ENCODE peak calls at places on chromosome X, in four cellular contexts. R is suprapubic skin, X is IMR-90, N is GM12878. F is an unnamed sample.

GRCh38 chrX:26918633-26919032 is 544.5 kb downstream of the PPP4R3C start:
- DNase-seq in X (no peak), N (no peak), R (no peak), F (no peak)

GRCh38 chrX:119760026-119760902 is 1.9 kb downstream of the SOWAHD start:
- DNase-seq in X (no peak), N (no peak), R (no peak), F (no peak)

GRCh38 chrX:124217289-124218251 is 114.9 kb upstream of the TEX13D start:
- DNase-seq in N (no peak), R (no peak), X (no peak), F (peak)

GRCh38 chrX:9291666-9292065 is 173.2 kb upstream of the TBL1X start:
- DNase-seq in R (no peak), X (no peak), N (no peak), F (no peak)

GRCh38 chrX:40867352-40867751 is 132.0 kb upstream of the MED14 start:
- DNase-seq in N (no peak), X (peak), R (no peak), F (peak)

GRCh38 chrX:114611018-114611619 is 27.2 kb downstream of the HTR2C start:
- DNase-seq in N (no peak), X (peak), R (no peak), F (no peak)

GRCh38 chrX:134520860-134521390 is 61.0 kb downstream of the HPRT1 start:
- DNase-seq in R (no peak), X (peak), N (no peak), F (no peak)

GRCh38 chrX:3501833-3502535 is 155.5 kb upstream of the MXRA5 start:
- DNase-seq in N (no peak), X (no peak), R (no peak), F (no peak)

GRCh38 chrX:137568741-137569469 is 3.0 kb downstream of the ZIC3 start:
- DNase-seq in X (no peak), R (no peak), N (no peak), F (no peak)

GRCh38 chrX:108582151-108582550 is 142.5 kb downstream of the COL4A5 start:
- DNase-seq in N (no peak), X (no peak), R (no peak), F (no peak)

GRCh38 chrX:41180194-41180902 is 95.1 kb downstream of the USP9X start:
- DNase-seq in R (no peak), N (peak), X (peak), F (no peak)

GRCh38 chrX:47540754-47541538 is 20.1 kb upstream of the ARAF start:
- DNase-seq in X (peak), R (no peak), N (no peak), F (peak)

GRCh38 chrX:17242470-17242869 is 132.5 kb upstream of the NHS start:
- DNase-seq in R (no peak), N (no peak), X (peak), F (no peak)

GRCh38 chrX:87975365-87975764 is 457.8 kb downstream of the KLHL4 start:
- DNase-seq in N (no peak), R (no peak), X (no peak), F (no peak)

GRCh38 chrX:70436380-70436779 is 8.3 kb upstream of the DLG3 start:
- DNase-seq in N (no peak), X (no peak), R (no peak), F (no peak)

GRCh38 chrX:147781844-147782243 is 129.9 kb upstream of the FMR1 start:
- DNase-seq in X (no peak), N (no peak), R (no peak), F (no peak)

GRCh38 chrX:50721771-50722521 is 92.0 kb downstream of the SHROOM4 start:
- DNase-seq in N (no peak), X (no peak), R (no peak), F (no peak)

GRCh38 chrX:39808471-39808917 is 289.3 kb downstream of the BCOR start:
- DNase-seq in N (no peak), X (peak), R (no peak), F (no peak)

DNA sequence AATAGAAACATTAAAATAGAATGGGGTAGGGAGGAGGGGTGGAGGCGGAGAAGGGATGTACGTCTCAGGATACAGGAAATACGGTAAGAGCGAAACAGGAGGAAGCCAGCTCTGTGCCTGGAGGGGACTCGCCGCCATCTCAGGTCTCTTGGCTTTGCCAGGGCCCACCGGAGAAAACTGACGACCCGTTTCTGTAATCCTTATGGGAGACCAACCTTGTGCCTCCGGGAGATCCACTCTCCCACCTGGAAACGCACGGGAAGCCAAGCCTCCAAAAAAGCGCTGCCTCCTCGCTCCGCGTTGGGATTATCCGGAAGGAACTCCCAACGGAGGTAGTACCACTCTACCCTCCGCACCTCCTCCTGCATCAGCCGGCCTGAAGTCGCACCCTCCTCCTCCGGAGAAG is at the start of gene NBDY:
- DNase-seq in R (no peak), N (no peak), X (peak), F (no peak)
- TF ChIP-seq POLR2A in R (no peak), N (peak), X (peak), F (peak)

GRCh38 chrX:23782863-23783568 is at the start of gene SAT1:
- DNase-seq in N (peak), R (peak), X (peak), F (peak)
- TF ChIP-seq POLR2A in N (peak), R (peak), X (peak), F (peak)

DNA sequence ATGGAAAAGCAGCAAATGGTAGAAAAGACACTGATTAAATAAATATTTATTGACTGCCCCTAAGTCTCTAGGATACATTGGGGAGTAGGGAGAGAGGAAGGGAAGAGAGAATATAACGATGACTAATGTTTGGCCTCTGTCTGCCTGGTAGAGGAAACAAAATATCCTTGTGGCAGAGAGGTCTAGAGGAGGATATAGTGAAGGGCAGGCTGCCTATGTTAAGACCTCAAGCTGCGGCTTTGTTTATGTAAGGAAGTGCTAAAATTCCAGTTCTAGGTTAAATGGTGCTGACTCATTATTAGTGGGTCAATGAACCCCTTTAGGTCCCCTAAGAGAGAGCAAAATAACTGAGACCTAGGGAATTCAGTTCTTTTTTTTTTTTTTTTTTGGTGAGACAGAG is 427.3 kb upstream of the FTHL17 start:
- DNase-seq in X (peak), R (no peak), N (no peak), F (no peak)
- TF ChIP-seq POLR2A in X (no peak), R (no peak), N (no peak), F (no peak)

GRCh38 chrX:107000013-107000515 is at the start of gene MORC4:
- DNase-seq in X (peak), N (no peak), R (peak), F (peak)
- TF ChIP-seq POLR2A in X (peak), N (no peak), R (no peak), F (peak)

DNA sequence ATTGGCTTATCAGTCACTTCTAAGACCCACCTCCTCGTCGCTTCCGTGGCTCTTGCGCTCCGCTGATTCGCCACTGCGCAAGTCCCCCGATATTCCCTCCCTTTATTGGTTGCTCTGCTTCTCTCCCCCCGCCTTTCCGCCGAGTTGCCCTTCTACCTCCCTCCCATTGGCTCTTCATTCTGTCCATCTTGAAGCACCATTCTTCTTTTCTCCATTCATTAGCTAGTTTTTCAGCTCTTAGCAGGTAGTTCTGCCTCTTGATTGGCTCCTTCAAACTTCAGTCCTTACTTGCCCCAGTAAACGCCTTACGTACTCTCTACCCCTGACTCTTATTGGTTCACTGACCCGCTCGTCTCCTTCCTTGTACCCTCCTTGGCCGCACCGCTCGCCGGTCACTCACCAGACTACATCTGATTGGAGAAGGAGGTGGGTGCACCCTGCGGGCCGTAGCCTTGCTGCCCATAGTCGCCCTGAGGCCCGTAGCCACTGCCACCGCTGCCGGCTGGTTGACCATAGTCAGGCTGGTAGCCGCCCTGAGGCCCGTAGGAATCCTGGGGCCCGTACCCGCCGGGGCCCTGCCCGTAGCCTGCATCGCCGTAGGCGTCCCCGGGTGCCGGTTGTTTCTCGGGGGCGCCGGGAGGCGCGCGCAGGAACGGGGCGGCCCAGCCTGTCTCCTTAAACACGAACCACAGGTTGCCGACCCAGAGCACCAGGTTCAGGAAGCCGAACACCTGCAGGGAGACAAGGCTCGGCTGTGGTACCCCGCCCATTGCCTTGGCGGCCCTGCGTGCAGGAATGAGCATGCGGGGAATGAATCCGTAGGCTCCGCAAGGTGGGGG is 5.1 kb upstream of the PRICKLE3 start:
- DNase-seq in R (peak), X (peak), N (peak), F (peak)
- TF ChIP-seq POLR2A in R (no peak), X (peak), N (peak), F (peak)

GRCh38 chrX:153625271-153626024 is 21.6 kb upstream of the DUSP9 start:
- DNase-seq in N (no peak), X (no peak), R (no peak), F (no peak)
- TF ChIP-seq POLR2A in N (no peak), X (no peak), R (no peak), F (no peak)

DNA sequence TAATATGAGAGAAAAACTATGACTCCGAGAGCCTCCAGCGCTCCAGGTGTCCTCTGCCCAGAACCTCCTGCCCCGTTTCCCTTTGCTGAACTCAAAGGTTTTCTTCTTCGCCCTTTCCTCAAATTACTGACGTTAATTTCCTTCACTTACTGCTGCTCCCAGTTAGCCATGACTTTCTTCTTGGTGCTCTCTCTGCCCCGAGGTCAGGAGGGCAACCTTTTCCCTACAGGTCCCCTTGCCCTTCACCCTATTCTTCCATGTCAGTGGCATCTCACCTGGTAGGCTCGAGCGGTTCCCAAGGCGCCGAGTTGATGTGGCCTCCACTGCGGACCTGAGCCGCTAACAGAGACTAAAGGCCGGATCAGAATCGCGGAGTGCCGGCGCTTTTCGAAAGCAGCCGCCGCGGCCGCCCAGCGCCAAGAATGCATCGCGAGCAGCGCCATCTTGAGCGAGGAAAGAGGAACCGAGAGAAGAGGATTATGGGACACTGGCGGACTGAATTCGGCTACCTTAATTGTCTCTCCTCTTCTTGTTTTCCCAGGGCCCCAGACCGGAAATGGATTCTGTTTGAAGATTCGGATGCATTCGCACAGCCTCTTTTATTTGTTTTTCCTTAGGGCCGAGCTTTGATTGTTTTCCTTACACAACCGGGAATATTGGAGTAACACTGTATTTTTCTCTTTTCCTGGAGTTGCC is at the start of gene ABCB7:
- DNase-seq in R (peak), N (peak), X (peak), F (peak)
- TF ChIP-seq POLR2A in R (no peak), N (peak), X (no peak), F (peak)

F was measured in H54.